ENCODE peak calls at places on chromosomes 4 and X, in eight cellular contexts. One of them, this sample, is unnamed.

GRCh38 chrX:110414679-110415439 is 56.2 kb downstream of the RTL9 start:
- DNase-seq in fibroblast of villous mesenchyme: no peak
- DNase-seq in choroid plexus epithelial cell: peak
- DNase-seq in AG09319: no peak
- DNase-seq in dorsolateral prefrontal cortex: no peak
- DNase-seq in cardiac muscle cell: no peak
- DNase-seq in LNCaP clone FGC: no peak
- DNase-seq in progenitor cell of endocrine pancreas: no peak
- DNase-seq in this sample: no peak

GRCh38 chr4:41949531-41949930 is 14.3 kb downstream of the TMEM33 start:
- DNase-seq in fibroblast of villous mesenchyme: no peak
- DNase-seq in choroid plexus epithelial cell: no peak
- DNase-seq in AG09319: no peak
- DNase-seq in dorsolateral prefrontal cortex: no peak
- DNase-seq in cardiac muscle cell: no peak
- DNase-seq in LNCaP clone FGC: no peak
- DNase-seq in progenitor cell of endocrine pancreas: no peak
- DNase-seq in this sample: no peak

GRCh38 chr4:173505924-173506779 is 23.9 kb downstream of the HAND2 start:
- DNase-seq in fibroblast of villous mesenchyme: peak
- DNase-seq in choroid plexus epithelial cell: peak
- DNase-seq in AG09319: no peak
- DNase-seq in dorsolateral prefrontal cortex: peak
- DNase-seq in cardiac muscle cell: peak
- DNase-seq in LNCaP clone FGC: peak
- DNase-seq in progenitor cell of endocrine pancreas: peak
- DNase-seq in this sample: peak

GRCh38 chr4:84499065-84499982 is at the start of gene NKX6-1:
- DNase-seq in fibroblast of villous mesenchyme: peak
- DNase-seq in choroid plexus epithelial cell: peak
- DNase-seq in AG09319: peak
- DNase-seq in dorsolateral prefrontal cortex: no peak
- DNase-seq in cardiac muscle cell: peak
- DNase-seq in LNCaP clone FGC: peak
- DNase-seq in progenitor cell of endocrine pancreas: peak
- DNase-seq in this sample: no peak

GRCh38 chr4:139030614-139031235 is 15.1 kb downstream of the NOCT start:
- DNase-seq in fibroblast of villous mesenchyme: peak
- DNase-seq in choroid plexus epithelial cell: peak
- DNase-seq in AG09319: peak
- DNase-seq in dorsolateral prefrontal cortex: peak
- DNase-seq in cardiac muscle cell: peak
- DNase-seq in LNCaP clone FGC: peak
- DNase-seq in progenitor cell of endocrine pancreas: peak
- DNase-seq in this sample: no peak

GRCh38 chr4:152162331-152162697 is 373.6 kb downstream of the FBXW7 start:
- DNase-seq in fibroblast of villous mesenchyme: no peak
- DNase-seq in choroid plexus epithelial cell: no peak
- DNase-seq in AG09319: no peak
- DNase-seq in dorsolateral prefrontal cortex: no peak
- DNase-seq in cardiac muscle cell: no peak
- DNase-seq in LNCaP clone FGC: no peak
- DNase-seq in progenitor cell of endocrine pancreas: no peak
- DNase-seq in this sample: no peak

GRCh38 chr4:138204507-138204906 is 37.6 kb downstream of the SLC7A11 start:
- DNase-seq in fibroblast of villous mesenchyme: no peak
- DNase-seq in choroid plexus epithelial cell: no peak
- DNase-seq in AG09319: no peak
- DNase-seq in dorsolateral prefrontal cortex: no peak
- DNase-seq in cardiac muscle cell: no peak
- DNase-seq in LNCaP clone FGC: peak
- DNase-seq in progenitor cell of endocrine pancreas: no peak
- DNase-seq in this sample: no peak

GRCh38 chrX:129875669-129876068 is 30.3 kb upstream of the UTP14A start:
- DNase-seq in fibroblast of villous mesenchyme: peak
- DNase-seq in choroid plexus epithelial cell: peak
- DNase-seq in AG09319: peak
- DNase-seq in dorsolateral prefrontal cortex: no peak
- DNase-seq in cardiac muscle cell: no peak
- DNase-seq in LNCaP clone FGC: no peak
- DNase-seq in progenitor cell of endocrine pancreas: no peak
- DNase-seq in this sample: no peak

GRCh38 chr4:35102111-35102510 is 1142.2 kb downstream of the ARAP2 start:
- DNase-seq in fibroblast of villous mesenchyme: no peak
- DNase-seq in choroid plexus epithelial cell: no peak
- DNase-seq in AG09319: no peak
- DNase-seq in dorsolateral prefrontal cortex: no peak
- DNase-seq in cardiac muscle cell: no peak
- DNase-seq in LNCaP clone FGC: no peak
- DNase-seq in progenitor cell of endocrine pancreas: no peak
- DNase-seq in this sample: no peak

GRCh38 chr4:87360338-87360935 is 30.6 kb downstream of the HSD17B11 start:
- DNase-seq in fibroblast of villous mesenchyme: no peak
- DNase-seq in choroid plexus epithelial cell: no peak
- DNase-seq in AG09319: no peak
- DNase-seq in dorsolateral prefrontal cortex: no peak
- DNase-seq in cardiac muscle cell: no peak
- DNase-seq in LNCaP clone FGC: no peak
- DNase-seq in progenitor cell of endocrine pancreas: no peak
- DNase-seq in this sample: no peak

GRCh38 chr4:87363552-87363951 is 27.4 kb downstream of the HSD17B11 start:
- DNase-seq in fibroblast of villous mesenchyme: peak
- DNase-seq in choroid plexus epithelial cell: no peak
- DNase-seq in AG09319: no peak
- DNase-seq in dorsolateral prefrontal cortex: no peak
- DNase-seq in cardiac muscle cell: no peak
- DNase-seq in LNCaP clone FGC: peak
- DNase-seq in progenitor cell of endocrine pancreas: no peak
- DNase-seq in this sample: no peak

GRCh38 chr4:87354168-87355102 is 31.8 kb upstream of the HSD17B13 start:
- DNase-seq in fibroblast of villous mesenchyme: peak
- DNase-seq in choroid plexus epithelial cell: peak
- DNase-seq in AG09319: no peak
- DNase-seq in dorsolateral prefrontal cortex: no peak
- DNase-seq in cardiac muscle cell: no peak
- DNase-seq in LNCaP clone FGC: no peak
- DNase-seq in progenitor cell of endocrine pancreas: no peak
- DNase-seq in this sample: no peak

GRCh38 chr4:87356832-87357526 is 34.0 kb downstream of the HSD17B11 start:
- DNase-seq in fibroblast of villous mesenchyme: peak
- DNase-seq in choroid plexus epithelial cell: no peak
- DNase-seq in AG09319: no peak
- DNase-seq in dorsolateral prefrontal cortex: no peak
- DNase-seq in cardiac muscle cell: no peak
- DNase-seq in LNCaP clone FGC: no peak
- DNase-seq in progenitor cell of endocrine pancreas: no peak
- DNase-seq in this sample: no peak

DNA sequence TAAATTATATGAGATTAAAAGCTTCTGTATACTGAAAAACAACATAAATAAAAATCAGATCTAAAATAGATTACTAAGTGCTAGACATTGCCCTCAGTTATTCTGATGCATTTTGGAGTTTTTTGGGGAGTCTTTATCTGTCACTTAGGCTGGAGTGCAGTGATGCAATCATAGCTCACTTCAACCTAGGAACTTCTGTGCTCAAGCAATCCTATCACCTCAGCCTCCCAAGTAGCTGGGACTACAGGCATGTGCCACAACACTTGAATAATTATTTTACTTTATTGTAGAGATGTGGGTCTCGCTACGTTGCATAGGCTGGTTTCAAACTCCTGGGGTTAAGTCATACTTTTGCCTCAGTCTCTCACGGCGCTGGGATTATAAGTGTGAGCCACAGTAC is 31.7 kb downstream of the HSD17B11 start:
- DNase-seq in fibroblast of villous mesenchyme: no peak
- DNase-seq in choroid plexus epithelial cell: no peak
- DNase-seq in AG09319: no peak
- DNase-seq in dorsolateral prefrontal cortex: no peak
- DNase-seq in cardiac muscle cell: no peak
- DNase-seq in LNCaP clone FGC: no peak
- DNase-seq in progenitor cell of endocrine pancreas: no peak
- DNase-seq in this sample: no peak
- TF ChIP-seq CTCF in fibroblast of villous mesenchyme: no peak
- TF ChIP-seq CTCF in choroid plexus epithelial cell: no peak
- TF ChIP-seq CTCF in AG09319: no peak
- TF ChIP-seq CTCF in dorsolateral prefrontal cortex: no peak
- TF ChIP-seq CTCF in cardiac muscle cell: no peak
- TF ChIP-seq CTCF in LNCaP clone FGC: no peak
- TF ChIP-seq CTCF in progenitor cell of endocrine pancreas: no peak
- TF ChIP-seq CTCF in this sample: no peak

GRCh38 chrX:139828830-139829229 is 104.0 kb downstream of the ATP11C start:
- DNase-seq in fibroblast of villous mesenchyme: no peak
- DNase-seq in choroid plexus epithelial cell: no peak
- DNase-seq in AG09319: no peak
- DNase-seq in dorsolateral prefrontal cortex: no peak
- DNase-seq in cardiac muscle cell: no peak
- DNase-seq in LNCaP clone FGC: no peak
- DNase-seq in progenitor cell of endocrine pancreas: no peak
- DNase-seq in this sample: no peak

GRCh38 chrX:139832728-139833309 is 100.0 kb downstream of the ATP11C start:
- DNase-seq in fibroblast of villous mesenchyme: peak
- DNase-seq in choroid plexus epithelial cell: no peak
- DNase-seq in AG09319: no peak
- DNase-seq in dorsolateral prefrontal cortex: no peak
- DNase-seq in cardiac muscle cell: no peak
- DNase-seq in LNCaP clone FGC: peak
- DNase-seq in progenitor cell of endocrine pancreas: no peak
- DNase-seq in this sample: no peak

GRCh38 chrX:139834879-139835278 is 98.0 kb downstream of the ATP11C start:
- DNase-seq in fibroblast of villous mesenchyme: peak
- DNase-seq in choroid plexus epithelial cell: no peak
- DNase-seq in AG09319: no peak
- DNase-seq in dorsolateral prefrontal cortex: no peak
- DNase-seq in cardiac muscle cell: no peak
- DNase-seq in LNCaP clone FGC: no peak
- DNase-seq in progenitor cell of endocrine pancreas: no peak
- DNase-seq in this sample: no peak

GRCh38 chrX:139831017-139831416 is 101.8 kb downstream of the ATP11C start:
- DNase-seq in fibroblast of villous mesenchyme: no peak
- DNase-seq in choroid plexus epithelial cell: no peak
- DNase-seq in AG09319: no peak
- DNase-seq in dorsolateral prefrontal cortex: no peak
- DNase-seq in cardiac muscle cell: no peak
- DNase-seq in LNCaP clone FGC: no peak
- DNase-seq in progenitor cell of endocrine pancreas: no peak
- DNase-seq in this sample: no peak

DNA sequence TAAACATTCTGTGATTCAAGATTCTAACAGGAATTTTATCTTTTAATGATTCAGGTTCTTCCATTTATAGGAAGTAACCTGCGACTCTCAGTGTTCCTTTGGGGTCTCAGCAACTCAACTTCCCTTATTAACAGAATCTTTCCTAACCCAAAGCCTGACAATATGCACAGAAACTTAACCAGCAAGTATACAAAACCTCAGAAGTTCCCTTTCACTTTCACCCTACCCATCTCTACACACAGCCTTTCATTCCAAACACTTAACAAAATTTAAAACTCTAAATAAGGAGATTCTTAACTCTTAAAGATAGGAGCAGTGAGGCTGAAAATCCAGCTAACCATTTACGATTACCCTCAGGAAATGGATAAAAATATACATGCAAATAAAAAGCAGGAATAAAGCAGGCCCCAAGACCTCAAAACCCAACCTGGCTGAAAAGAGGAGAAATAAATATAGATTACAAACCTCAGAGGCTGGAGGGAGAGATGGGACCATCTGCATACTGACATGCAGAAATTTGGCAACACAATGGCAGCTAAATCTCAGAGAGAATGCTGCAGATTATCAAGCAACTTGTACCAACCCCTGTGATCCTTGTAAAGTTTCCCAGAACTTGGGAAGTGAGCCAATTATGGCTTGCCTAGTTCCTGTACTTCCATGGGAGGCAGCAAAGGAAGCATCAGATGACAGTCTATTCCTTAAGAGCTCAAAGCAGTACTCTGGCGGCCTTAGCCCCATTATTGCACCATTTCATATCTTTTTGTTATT is 101.0 kb downstream of the ATP11C start:
- DNase-seq in fibroblast of villous mesenchyme: peak
- DNase-seq in choroid plexus epithelial cell: peak
- DNase-seq in AG09319: peak
- DNase-seq in dorsolateral prefrontal cortex: no peak
- DNase-seq in cardiac muscle cell: peak
- DNase-seq in LNCaP clone FGC: peak
- DNase-seq in progenitor cell of endocrine pancreas: no peak
- DNase-seq in this sample: no peak
- TF ChIP-seq CTCF in fibroblast of villous mesenchyme: no peak
- TF ChIP-seq CTCF in choroid plexus epithelial cell: peak
- TF ChIP-seq CTCF in AG09319: no peak
- TF ChIP-seq CTCF in dorsolateral prefrontal cortex: no peak
- TF ChIP-seq CTCF in cardiac muscle cell: peak
- TF ChIP-seq CTCF in LNCaP clone FGC: no peak
- TF ChIP-seq CTCF in progenitor cell of endocrine pancreas: no peak
- TF ChIP-seq CTCF in this sample: no peak

GRCh38 chrX:38638952-38639529 is 77.7 kb downstream of the TSPAN7 start:
- DNase-seq in fibroblast of villous mesenchyme: no peak
- DNase-seq in choroid plexus epithelial cell: no peak
- DNase-seq in AG09319: no peak
- DNase-seq in dorsolateral prefrontal cortex: no peak
- DNase-seq in cardiac muscle cell: no peak
- DNase-seq in LNCaP clone FGC: no peak
- DNase-seq in progenitor cell of endocrine pancreas: no peak
- DNase-seq in this sample: no peak
- TF ChIP-seq CTCF in fibroblast of villous mesenchyme: no peak
- TF ChIP-seq CTCF in choroid plexus epithelial cell: no peak
- TF ChIP-seq CTCF in AG09319: no peak
- TF ChIP-seq CTCF in dorsolateral prefrontal cortex: no peak
- TF ChIP-seq CTCF in cardiac muscle cell: no peak
- TF ChIP-seq CTCF in LNCaP clone FGC: no peak
- TF ChIP-seq CTCF in progenitor cell of endocrine pancreas: no peak
- TF ChIP-seq CTCF in this sample: no peak

DNA sequence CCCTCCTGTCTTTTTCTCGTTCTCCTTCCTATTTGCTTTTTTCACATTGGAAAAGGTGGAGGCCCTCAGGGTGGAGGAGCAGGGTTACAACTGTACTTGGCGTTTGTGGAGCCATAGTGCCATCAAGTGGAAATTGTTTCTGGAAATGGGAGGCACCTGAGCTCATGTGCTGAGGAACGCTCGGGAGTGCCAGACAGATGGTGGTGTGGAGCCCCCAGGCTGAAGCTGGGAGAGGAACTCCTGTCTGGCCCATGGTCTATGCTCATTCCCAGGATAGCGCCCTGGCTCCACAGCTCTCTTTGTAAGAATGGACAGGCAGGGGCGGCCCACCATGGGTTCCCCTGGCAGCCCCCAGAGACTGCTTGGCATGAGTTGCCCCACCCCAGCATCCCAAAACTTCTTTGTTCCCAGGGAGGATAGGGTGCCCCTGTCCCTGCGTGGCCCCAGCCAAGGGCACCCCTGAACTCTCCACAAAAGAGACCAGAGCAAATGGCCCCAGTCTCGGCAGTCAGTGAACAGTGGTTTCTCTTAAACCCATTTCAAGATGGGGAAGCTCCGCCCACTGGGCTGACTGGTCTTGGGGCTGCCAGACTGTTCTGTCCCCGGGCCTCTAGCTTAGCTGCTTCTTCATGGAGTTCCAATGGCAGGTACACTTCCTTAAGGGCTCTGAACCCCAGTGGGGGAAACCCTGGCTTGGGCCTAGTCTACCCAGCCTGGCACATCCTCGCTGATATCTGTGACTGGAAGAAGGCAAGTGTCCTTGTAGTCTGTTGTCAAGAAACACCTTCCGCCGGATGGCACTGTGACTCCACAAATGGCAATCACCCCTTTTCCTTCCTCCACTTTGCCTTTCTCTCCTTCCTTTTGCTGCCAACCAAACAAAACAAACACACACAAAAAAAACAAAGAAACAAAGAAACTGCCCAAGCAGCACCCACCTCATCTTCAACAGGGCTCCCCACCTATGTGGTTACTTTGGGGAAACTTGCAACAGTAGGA is 70.1 kb downstream of the NBDY start:
- DNase-seq in fibroblast of villous mesenchyme: peak
- DNase-seq in choroid plexus epithelial cell: no peak
- DNase-seq in AG09319: no peak
- DNase-seq in dorsolateral prefrontal cortex: peak
- DNase-seq in cardiac muscle cell: no peak
- DNase-seq in LNCaP clone FGC: no peak
- DNase-seq in progenitor cell of endocrine pancreas: no peak
- DNase-seq in this sample: peak
- TF ChIP-seq CTCF in fibroblast of villous mesenchyme: no peak
- TF ChIP-seq CTCF in choroid plexus epithelial cell: no peak
- TF ChIP-seq CTCF in AG09319: no peak
- TF ChIP-seq CTCF in dorsolateral prefrontal cortex: peak
- TF ChIP-seq CTCF in cardiac muscle cell: no peak
- TF ChIP-seq CTCF in LNCaP clone FGC: no peak
- TF ChIP-seq CTCF in progenitor cell of endocrine pancreas: no peak
- TF ChIP-seq CTCF in this sample: no peak

This sample was measured in osteocyte.